ENCODE peak calls at places on chromosomes 16 and 17, in eight cellular contexts. G is HFFc6, N is progenitor cell of endocrine pancreas, F is nephron progenitor cell, L is glutamatergic neuron, T is A549, A is epithelial cell of esophagus, Z is body of pancreas. W is an unnamed sample.

GRCh38 chr16:64983983-64984382 is 137.9 kb downstream of the CDH11 start:
- DNase-seq in G (peak; percentile 67), N (no peak), F (peak; percentile 48), L (peak; percentile 30), T (peak; percentile 40), A (peak; percentile 74), Z (peak; percentile 6), W (peak; percentile 43)

GRCh38 chr17:83125515-83126274 is 46.3 kb downstream of the METRNL start:
- DNase-seq in G (no peak), N (no peak), F (no peak), L (peak; percentile 7), T (no peak), A (no peak), Z (no peak), W (peak; percentile 59)

GRCh38 chr17:4233668-4234258 is 30.0 kb downstream of the ANKFY1 start:
- DNase-seq in G (no peak), N (no peak), F (no peak), L (no peak), T (no peak), A (no peak), Z (no peak), W (no peak)

GRCh38 chr16:65745201-65745600 is 621.3 kb upstream of the CDH5 start:
- DNase-seq in G (no peak), N (no peak), F (no peak), L (no peak), T (no peak), A (no peak), Z (no peak), W (no peak)

GRCh38 chr17:43556292-43556691 is 10.2 kb upstream of the ETV4 start:
- DNase-seq in G (peak; percentile 90), N (no peak), F (peak; percentile 36), L (no peak), T (peak; percentile 95), A (peak; percentile 76), Z (no peak), W (no peak)

GRCh38 chr16:71933913-71934696 is 38.8 kb downstream of the IST1 start:
- DNase-seq in G (peak; percentile 58), N (no peak), F (no peak), L (no peak), T (no peak), A (peak; percentile 39), Z (no peak), W (no peak)

GRCh38 chr17:77778636-77779524 is 179.6 kb upstream of the TNRC6C start:
- DNase-seq in G (no peak), N (no peak), F (no peak), L (no peak), T (peak; percentile 35), A (peak; percentile 5), Z (peak; percentile 45), W (no peak)

GRCh38 chr17:10807704-10808128 is 3.8 kb upstream of the TMEM238L start:
- DNase-seq in G (no peak), N (no peak), F (no peak), L (no peak), T (peak; percentile 19), A (no peak), Z (no peak), W (no peak)

GRCh38 chr17:14604920-14605599 is 304.2 kb downstream of the HS3ST3B1 start:
- DNase-seq in G (no peak), N (no peak), F (no peak), L (no peak), T (no peak), A (no peak), Z (peak; percentile 11), W (peak; percentile 59)

GRCh38 chr17:82098939-82099765 is 1.1 kb upstream of the FASN start:
- DNase-seq in G (no peak), N (no peak), F (no peak), L (no peak), T (no peak), A (no peak), Z (no peak), W (peak; percentile 88)

GRCh38 chr17:82101301-82101715 is 3.3 kb upstream of the FASN start:
- DNase-seq in G (no peak), N (no peak), F (no peak), L (no peak), T (no peak), A (no peak), Z (no peak), W (peak; percentile 42)

GRCh38 chr17:82100502-82101298 is 2.7 kb upstream of the FASN start:
- DNase-seq in G (no peak), N (no peak), F (no peak), L (no peak), T (no peak), A (no peak), Z (no peak), W (no peak)

GRCh38 chr17:82103588-82104451 is 5.8 kb upstream of the FASN start:
- DNase-seq in G (no peak), N (peak; percentile 43), F (peak; percentile 54), L (no peak), T (no peak), A (peak; percentile 61), Z (peak; percentile 78), W (peak; percentile 23)

GRCh38 chr17:82101767-82102679 is 4.0 kb upstream of the FASN start:
- DNase-seq in G (no peak), N (no peak), F (no peak), L (no peak), T (no peak), A (no peak), Z (peak; percentile 47), W (peak; percentile 66)
- TF ChIP-seq CTCF in G (no peak), N (no peak), F (no peak), L (no peak), T (no peak), A (no peak), Z (no peak), W (peak; percentile 25)

DNA sequence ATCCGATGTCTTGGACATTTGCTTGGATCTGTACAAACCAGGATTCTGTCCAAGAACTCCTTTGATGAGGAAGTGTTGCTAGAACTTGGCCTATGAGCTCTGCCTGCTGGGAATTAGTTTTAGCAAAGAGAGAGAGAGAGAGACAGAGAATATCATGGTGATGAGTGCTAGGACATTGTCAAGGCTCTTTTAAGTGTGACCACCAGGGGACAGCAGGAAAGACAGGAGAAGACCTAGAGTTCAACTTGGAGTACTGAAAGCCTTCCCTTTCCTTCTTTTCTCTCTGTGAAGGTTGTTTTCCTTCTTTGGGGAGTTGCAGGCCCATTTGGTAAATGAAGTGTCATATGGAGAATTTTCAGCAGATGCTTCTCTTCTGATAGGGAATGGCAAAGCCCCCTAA is 389.2 kb upstream of the HSBP1 start:
- DNase-seq in G (no peak), N (no peak), F (no peak), L (no peak), T (no peak), A (no peak), Z (no peak), W (no peak)
- TF ChIP-seq CTCF in G (peak; percentile 15), N (no peak), F (no peak), L (peak; percentile 27), T (no peak), A (peak; percentile 9), Z (no peak), W (peak; percentile 27)

DNA sequence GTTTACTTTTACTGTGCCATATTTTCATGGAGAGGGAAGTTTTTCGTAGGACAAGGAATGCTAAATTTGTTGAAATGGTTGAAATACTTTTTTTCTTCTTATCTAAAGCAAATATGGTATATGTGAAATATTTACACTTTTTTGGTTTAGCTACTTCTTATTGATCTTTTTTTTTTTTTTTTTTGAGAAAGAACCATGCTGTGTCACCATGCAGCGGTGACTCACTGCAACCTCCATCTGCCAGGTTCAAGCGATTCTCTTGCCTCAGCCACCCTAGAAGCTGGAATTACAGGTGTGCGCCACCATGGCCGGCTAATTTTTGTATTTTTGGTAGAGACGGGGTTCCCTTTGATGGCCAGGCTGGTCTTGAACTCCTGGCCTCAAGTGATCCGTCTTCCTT is 100.5 kb downstream of the FTO start:
- DNase-seq in G (no peak), N (no peak), F (no peak), L (no peak), T (no peak), A (no peak), Z (no peak), W (no peak)
- TF ChIP-seq CTCF in G (no peak), N (no peak), F (no peak), L (no peak), T (no peak), A (no peak), Z (no peak), W (no peak)

GRCh38 chr17:21679256-21680146 is 12.8 kb upstream of the KCNJ18 start:
- DNase-seq in G (no peak), N (no peak), F (no peak), L (no peak), T (no peak), A (no peak), Z (no peak), W (no peak)
- TF ChIP-seq CTCF in G (no peak), N (no peak), F (no peak), L (no peak), T (no peak), A (no peak), Z (no peak), W (no peak)

GRCh38 chr16:85057948-85058347 is 30.4 kb downstream of the KIAA0513 start:
- DNase-seq in G (no peak), N (no peak), F (no peak), L (no peak), T (no peak), A (no peak), Z (no peak), W (peak; percentile 76)
- TF ChIP-seq CTCF in G (no peak), N (no peak), F (no peak), L (no peak), T (no peak), A (no peak), Z (no peak), W (no peak)

GRCh38 chr16:81263470-81264200 is 25.1 kb downstream of the BCO1 start:
- DNase-seq in G (peak; percentile 7), N (no peak), F (no peak), L (no peak), T (no peak), A (peak; percentile 46), Z (peak; percentile 8), W (no peak)
- TF ChIP-seq CTCF in G (peak; percentile 47), N (peak; percentile 9), F (no peak), L (no peak), T (no peak), A (peak; percentile 65), Z (no peak), W (peak; percentile 21)